ENCODE peak calls at places on chromosomes 7 and 10, in five cellular contexts. I, A, W, Y and K are unnamed samples.

GRCh38 chr7:49766966-49767365 is 6.5 kb upstream of the VWC2 start:
- DNase-seq in I (no peak), A (no peak), W (no peak), Y (no peak), K (no peak)

GRCh38 chr10:4174197-4174596 is 389.2 kb upstream of the KLF6 start:
- DNase-seq in I (peak), A (peak), W (no peak), Y (no peak), K (no peak)

GRCh38 chr7:50739744-50740455 is 42.8 kb downstream of the GRB10 start:
- DNase-seq in I (no peak), A (peak), W (no peak), Y (no peak), K (no peak)

GRCh38 chr7:98288064-98288823 is 6.8 kb downstream of the BRI3 start:
- DNase-seq in I (no peak), A (no peak), W (no peak), Y (no peak), K (no peak)

GRCh38 chr7:137801003-137801402 is 45.8 kb downstream of the DGKI start:
- DNase-seq in I (no peak), A (no peak), W (peak), Y (peak), K (no peak)

GRCh38 chr10:22246680-22247391 is 29.0 kb upstream of the EBLN1 start:
- DNase-seq in I (no peak), A (no peak), W (peak), Y (peak), K (no peak)

GRCh38 chr10:76071638-76072317 is 640.4 kb downstream of the LRMDA start:
- DNase-seq in I (no peak), A (no peak), W (peak), Y (no peak), K (no peak)

GRCh38 chr10:132511092-132511491 is 26.5 kb upstream of the INPP5A start:
- DNase-seq in I (no peak), A (no peak), W (no peak), Y (no peak), K (no peak)

GRCh38 chr10:122422266-122422980 is 32.0 kb upstream of the ARMS2 start:
- DNase-seq in I (no peak), A (no peak), W (no peak), Y (no peak), K (no peak)

GRCh38 chr7:50331564-50332208 is 27.2 kb downstream of the IKZF1 start:
- DNase-seq in I (no peak), A (no peak), W (no peak), Y (no peak), K (no peak)

DNA sequence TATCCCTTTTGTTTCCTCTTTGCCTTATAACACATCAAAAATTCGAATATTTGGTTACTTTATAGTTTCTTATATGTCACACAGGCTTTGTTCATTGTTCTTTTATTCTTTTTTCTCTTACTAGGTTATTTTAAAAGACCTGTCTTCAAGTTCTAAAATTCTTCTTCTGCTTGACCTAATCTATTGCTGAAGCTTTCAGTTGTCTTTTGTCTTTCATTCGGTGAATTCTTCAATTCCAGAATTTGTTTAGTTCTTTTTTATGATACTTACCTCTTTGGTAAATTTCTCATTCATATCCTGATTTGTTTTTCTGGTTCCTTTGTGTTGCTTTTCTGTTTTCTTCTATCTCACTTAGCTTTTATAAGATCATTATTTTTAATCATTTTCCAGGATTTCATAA is 188.4 kb downstream of the ZEB1 start:
- DNase-seq in I (no peak), A (no peak), W (no peak), Y (no peak), K (no peak)
- H2AK5ac ChIP-seq in I (no peak), A (no peak), W (no peak), Y (no peak), K (no peak)

GRCh38 chr10:86366033-86366901 is at the start of gene GRID1:
- DNase-seq in I (peak), A (peak), W (peak), Y (no peak), K (no peak)

GRCh38 chr10:86368987-86369386 is 2.4 kb upstream of the GRID1 start:
- DNase-seq in I (peak), A (no peak), W (no peak), Y (no peak), K (no peak)

GRCh38 chr10:86367339-86367951 is 850 bp upstream of the GRID1 start:
- DNase-seq in I (peak), A (no peak), W (peak), Y (no peak), K (no peak)

GRCh38 chr10:86366902-86367338 is 325 bp upstream of the GRID1 start:
- DNase-seq in I (no peak), A (no peak), W (no peak), Y (no peak), K (no peak)

GRCh38 chr10:86368046-86368445 is 1.5 kb upstream of the GRID1 start:
- DNase-seq in I (peak), A (no peak), W (no peak), Y (no peak), K (no peak)
- H3K4me2 ChIP-seq in I (no peak), A (no peak), W (no peak), Y (no peak), K (no peak)

DNA sequence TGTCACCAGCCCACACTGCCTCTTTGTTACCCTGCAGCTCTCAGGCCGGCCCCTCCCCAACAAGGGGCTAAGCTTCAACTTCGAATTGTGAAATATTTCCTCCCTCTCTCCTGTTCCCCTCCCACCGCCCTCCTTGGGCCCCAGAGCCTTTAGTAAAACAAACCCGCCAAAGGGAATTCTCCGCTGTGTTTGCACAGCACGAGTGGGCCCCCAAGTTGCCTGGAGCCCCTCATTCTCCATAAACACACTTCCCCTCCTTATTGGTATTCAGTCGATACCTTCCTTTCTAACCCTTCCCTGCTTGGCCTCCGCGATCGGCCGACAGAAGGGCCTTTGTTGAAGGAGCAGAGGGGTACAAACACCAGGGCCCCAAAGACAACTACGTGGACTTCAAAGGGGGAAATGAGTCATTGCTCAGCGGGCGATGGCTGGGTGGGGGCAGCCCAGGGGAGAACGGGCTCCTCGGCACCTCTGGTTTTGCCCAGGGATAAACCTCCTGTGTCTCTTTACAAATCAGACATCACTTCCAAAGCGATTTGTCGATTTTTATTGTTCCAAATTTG is 45.4 kb downstream of the SLIT1 start:
- DNase-seq in I (no peak), A (peak), W (no peak), Y (no peak), K (no peak)
- H4K8ac ChIP-seq in I (no peak), A (no peak), W (no peak), Y (no peak), K (no peak)

DNA sequence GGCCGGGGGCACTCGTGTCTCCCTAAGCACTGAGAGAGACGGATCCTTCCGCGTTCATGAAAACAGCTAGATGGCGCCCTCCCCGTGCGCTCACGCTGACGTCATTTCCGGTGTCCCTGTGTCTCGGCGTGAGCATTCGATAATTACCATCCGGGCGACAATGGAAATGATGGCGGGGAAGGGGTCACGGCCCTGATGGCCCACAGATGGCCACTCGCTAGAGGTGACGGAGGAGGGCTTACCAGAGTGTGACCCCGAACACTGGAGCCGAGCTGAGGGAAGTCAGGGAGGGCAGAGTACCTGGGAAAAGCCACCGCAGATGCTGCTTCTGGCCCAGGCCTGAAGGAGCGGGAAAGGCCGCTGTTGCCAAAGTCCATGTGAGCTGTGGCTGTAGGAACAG is 222.9 kb downstream of the TCERG1L start:
- DNase-seq in I (peak), A (peak), W (no peak), Y (no peak), K (no peak)
- H2AK5ac ChIP-seq in I (no peak), A (no peak), W (no peak), Y (no peak), K (peak)

GRCh38 chr7:74371381-74372059 is 82.2 kb upstream of the GTF2IRD1 start:
- DNase-seq in I (peak), A (peak), W (peak), Y (no peak), K (peak)
- H3K4me2 ChIP-seq in I (peak), A (peak), W (no peak), Y (no peak), K (peak)